ENCODE peak calls at places on chromosomes 7 and 10, in six cellular contexts. J, N, S, F, I and R are unnamed samples.

GRCh38 chr7:129828989-129829676 is 123.6 kb downstream of the UBE2H start:
- DNase-seq in J (no peak), N (no peak), S (no peak), F (no peak), I (no peak), R (no peak)

GRCh38 chr7:28873410-28873809 is 84.7 kb downstream of the TRIL start:
- DNase-seq in J (no peak), N (no peak), S (no peak), F (no peak), I (no peak), R (no peak)

GRCh38 chr10:128078136-128078969 is 47.9 kb downstream of the MKI67 start:
- DNase-seq in J (no peak), N (no peak), S (no peak), F (no peak), I (peak), R (peak)

GRCh38 chr7:142359694-142360279 is 101.9 kb upstream of the PRSS58 start:
- DNase-seq in J (no peak), N (no peak), S (no peak), F (no peak), I (no peak), R (no peak)

GRCh38 chr7:52140848-52141247 is 824.2 kb upstream of the COBL start:
- DNase-seq in J (no peak), N (no peak), S (no peak), F (no peak), I (no peak), R (no peak)

GRCh38 chr10:132904814-132905649 is 37.3 kb downstream of the CFAP46 start:
- DNase-seq in J (no peak), N (no peak), S (no peak), F (no peak), I (no peak), R (no peak)

GRCh38 chr7:98970031-98970615 is 91.8 kb downstream of the TRRAP start:
- DNase-seq in J (no peak), N (no peak), S (no peak), F (no peak), I (no peak), R (no peak)

GRCh38 chr7:117741962-117742361 is 131.3 kb downstream of the CTTNBP2 start:
- DNase-seq in J (no peak), N (no peak), S (no peak), F (no peak), I (no peak), R (no peak)

GRCh38 chr10:97365761-97366351 is 31.3 kb upstream of the FRAT2 start:
- DNase-seq in J (no peak), N (no peak), S (peak), F (no peak), I (no peak), R (no peak)

GRCh38 chr10:1942478-1942877 is 205.2 kb upstream of the ADARB2 start:
- DNase-seq in J (no peak), N (no peak), S (no peak), F (no peak), I (no peak), R (no peak)

GRCh38 chr7:105032553-105033214 is 18.7 kb downstream of the KMT2E start:
- DNase-seq in J (no peak), N (no peak), S (no peak), F (no peak), I (no peak), R (no peak)

GRCh38 chr10:125092564-125093031 is 67.8 kb downstream of the CTBP2 start:
- DNase-seq in J (no peak), N (no peak), S (no peak), F (no peak), I (no peak), R (no peak)

GRCh38 chr7:99019523-99020412 is 124.1 kb downstream of the SMURF1 start:
- DNase-seq in J (no peak), N (no peak), S (no peak), F (no peak), I (no peak), R (no peak)

GRCh38 chr10:113059001-113059780 is 109.1 kb downstream of the TCF7L2 start:
- DNase-seq in J (no peak), N (no peak), S (no peak), F (no peak), I (no peak), R (no peak)

GRCh38 chr10:129511758-129512157 is 44.7 kb downstream of the MGMT start:
- DNase-seq in J (no peak), N (no peak), S (no peak), F (no peak), I (no peak), R (no peak)

GRCh38 chr7:22469371-22470143 is 30.4 kb downstream of the STEAP1B start:
- DNase-seq in J (no peak), N (no peak), S (no peak), F (peak), I (no peak), R (no peak)

GRCh38 chr10:18822156-18822555 is 162.9 kb downstream of the ARL5B start:
- DNase-seq in J (no peak), N (no peak), S (no peak), F (no peak), I (peak), R (no peak)

GRCh38 chr7:138875794-138876193 is 77.8 kb upstream of the ATP6V0A4 start:
- DNase-seq in J (no peak), N (peak), S (peak), F (no peak), I (no peak), R (peak)

GRCh38 chr7:82469207-82469606 is 25.6 kb upstream of the CACNA2D1 start:
- DNase-seq in J (no peak), N (no peak), S (no peak), F (no peak), I (no peak), R (no peak)

GRCh38 chr10:11272915-11273389 is 255.3 kb downstream of the CELF2 start:
- DNase-seq in J (no peak), N (no peak), S (no peak), F (no peak), I (no peak), R (no peak)

GRCh38 chr10:19097151-19097550 is 48.5 kb downstream of the MALRD1 start:
- DNase-seq in J (no peak), N (no peak), S (no peak), F (no peak), I (no peak), R (no peak)

GRCh38 chr7:115299379-115300038 is 377.6 kb downstream of the MDFIC start:
- DNase-seq in J (no peak), N (no peak), S (no peak), F (no peak), I (no peak), R (no peak)

GRCh38 chr10:60237977-60238376 is 151.7 kb downstream of the ANK3 start:
- DNase-seq in J (no peak), N (no peak), S (no peak), F (no peak), I (no peak), R (no peak)

GRCh38 chr7:148501707-148502139 is 88.8 kb upstream of the C7orf33 start:
- DNase-seq in J (no peak), N (no peak), S (no peak), F (peak), I (no peak), R (no peak)

GRCh38 chr10:5078781-5079180 is 15.4 kb upstream of the AKR1C3 start:
- DNase-seq in J (no peak), N (no peak), S (no peak), F (no peak), I (no peak), R (no peak)

GRCh38 chr10:79099898-79100448 is 31.2 kb downstream of the ZMIZ1 start:
- DNase-seq in J (no peak), N (no peak), S (no peak), F (no peak), I (no peak), R (no peak)

GRCh38 chr10:129744134-129744895 is 219.8 kb downstream of the EBF3 start:
- DNase-seq in J (no peak), N (no peak), S (no peak), F (no peak), I (no peak), R (no peak)

GRCh38 chr10:114002422-114002821 is 41.2 kb upstream of the ADRB1 start:
- DNase-seq in J (no peak), N (no peak), S (no peak), F (no peak), I (no peak), R (no peak)

GRCh38 chr10:121900443-121901174 is 27.2 kb downstream of the ATE1 start:
- DNase-seq in J (no peak), N (no peak), S (peak), F (peak), I (peak), R (peak)

GRCh38 chr7:38222481-38223096 is 44.5 kb downstream of the STARD3NL start:
- DNase-seq in J (no peak), N (no peak), S (peak), F (peak), I (peak), R (peak)

GRCh38 chr10:43284341-43284910 is 17.6 kb upstream of the RASGEF1A start:
- DNase-seq in J (no peak), N (no peak), S (no peak), F (no peak), I (peak), R (no peak)

GRCh38 chr7:151690597-151690996 is 170.9 kb upstream of the RHEB start:
- DNase-seq in J (no peak), N (no peak), S (no peak), F (no peak), I (no peak), R (no peak)

GRCh38 chr7:40826419-40827216 is 691.8 kb downstream of the SUGCT start:
- DNase-seq in J (no peak), N (no peak), S (no peak), F (no peak), I (no peak), R (no peak)